ENCODE peak calls at places on chromosomes 5 and 9, in six cellular contexts. W is ovary, I is astrocyte, M is nephron progenitor cell, K is AG04449, H is fibroblast of villous mesenchyme. O is an unnamed sample.
A peak's percentile ranks its signal among the peaks of the same experiment; 100 is the strongest.

GRCh38 chr9:131197160-131197911 is 72.0 kb downstream of the NUP214 start:
- DNase-seq in I (no peak), W (no peak), M (no peak), K (no peak), H (no peak), O (no peak)

GRCh38 chr9:26655166-26655565 is 237.4 kb downstream of the CAAP1 start:
- DNase-seq in I (no peak), H (no peak), M (no peak), K (no peak), W (no peak), O (no peak)

GRCh38 chr5:178576591-178577351 is 13.4 kb downstream of the COL23A1 start:
- DNase-seq in H (no peak), W (no peak), I (no peak), K (no peak), M (peak; percentile 72), O (no peak)

GRCh38 chr9:14256588-14256987 is 57.4 kb downstream of the NFIB start:
- DNase-seq in I (no peak), H (no peak), M (no peak), W (no peak), K (no peak), O (no peak)

GRCh38 chr5:121029536-121030245 is 565.6 kb downstream of the PRR16 start:
- DNase-seq in W (no peak), M (no peak), H (no peak), I (peak; percentile 41), K (no peak), O (no peak)

GRCh38 chr5:121867403-121867802 is 15.7 kb downstream of the FTMT start:
- DNase-seq in K (no peak), W (no peak), H (no peak), I (no peak), M (no peak), O (no peak)

GRCh38 chr5:62633243-62633642 is 54.6 kb downstream of the LRRC70 start:
- DNase-seq in I (no peak), W (no peak), M (no peak), H (no peak), K (no peak), O (no peak)

GRCh38 chr9:127865645-127866464 is 11.4 kb upstream of the ENG start:
- DNase-seq in K (no peak), I (no peak), W (no peak), M (no peak), H (no peak), O (no peak)

GRCh38 chr9:115717711-115718173 is 435.8 kb upstream of the PAPPA start:
- DNase-seq in M (no peak), K (peak; percentile 80), W (no peak), I (peak; percentile 88), H (no peak), O (no peak)

GRCh38 chr5:141637693-141638419 is 1.1 kb downstream of the RELL2 start:
- DNase-seq in I (peak; percentile 12), H (peak; percentile 65), M (peak; percentile 84), W (peak; percentile 53), K (no peak), O (peak; percentile 74)

GRCh38 chr5:150122158-150122510 is 33.5 kb downstream of the PDGFRB start:
- DNase-seq in K (no peak), W (peak; percentile 18), M (no peak), I (no peak), H (no peak), O (peak; percentile 87)

GRCh38 chr5:181220178-181220515 is 2.9 kb upstream of the TRIM41 start:
- DNase-seq in K (no peak), I (no peak), H (no peak), M (no peak), W (no peak), O (no peak)

GRCh38 chr9:33818167-33818831 is 1.3 kb downstream of the UBE2R2 start:
- DNase-seq in M (no peak), I (no peak), W (peak; percentile 53), H (no peak), K (no peak), O (peak; percentile 43)

GRCh38 chr9:132042324-132042723 is 37.3 kb downstream of the MED27 start:
- DNase-seq in K (peak; percentile 91), H (peak; percentile 80), W (no peak), M (no peak), I (peak; percentile 98), O (no peak)

GRCh38 chr9:99023831-99024230 is 80.1 kb downstream of the COL15A1 start:
- DNase-seq in H (peak; percentile 62), K (no peak), I (no peak), M (no peak), W (peak; percentile 36), O (no peak)

GRCh38 chr9:124377551-124377950 is 37.7 kb downstream of the PSMB7 start:
- DNase-seq in H (no peak), W (no peak), I (no peak), M (no peak), K (no peak), O (no peak)

GRCh38 chr5:159050408-159051091 is 49.2 kb downstream of the EBF1 start:
- DNase-seq in W (no peak), H (peak; percentile 52), K (no peak), M (no peak), I (no peak), O (peak; percentile 40)

GRCh38 chr5:114208120-114208519 is 153.8 kb upstream of the KCNN2 start:
- DNase-seq in M (no peak), K (no peak), W (no peak), I (no peak), H (no peak), O (no peak)

GRCh38 chr9:100352201-100352726 is 478 bp downstream of the TEX10 start:
- DNase-seq in K (no peak), H (peak; percentile 16), W (peak; percentile 28), M (no peak), I (peak; percentile 6), O (no peak)

GRCh38 chr5:143495124-143495523 is 91.6 kb upstream of the NR3C1 start:
- DNase-seq in W (no peak), H (peak; percentile 51), K (no peak), I (no peak), M (no peak), O (no peak)

GRCh38 chr5:73213566-73213998 is 40.6 kb downstream of the TMEM174 start:
- DNase-seq in H (peak; percentile 10), I (peak; percentile 88), W (no peak), K (peak; percentile 65), M (no peak), O (no peak)

GRCh38 chr9:98080346-98080745 is 23.8 kb downstream of the NANS start:
- DNase-seq in M (no peak), H (peak; percentile 61), K (peak; percentile 38), I (no peak), W (no peak), O (no peak)

GRCh38 chr5:150138551-150139265 is 16.9 kb downstream of the PDGFRB start:
- DNase-seq in I (peak; percentile 94), M (peak; percentile 77), K (no peak), W (peak; percentile 80), H (peak; percentile 95), O (no peak)

GRCh38 chr5:83118471-83118870 is 41.1 kb downstream of the XRCC4 start:
- DNase-seq in I (no peak), W (no peak), K (no peak), H (no peak), M (no peak), O (no peak)

GRCh38 chr5:135379052-135379654 is 19.9 kb downstream of the MACROH2A1 start:
- DNase-seq in K (no peak), W (no peak), M (no peak), I (peak; percentile 64), H (no peak), O (no peak)

GRCh38 chr5:144028644-144029043 is 141.8 kb downstream of the YIPF5 start:
- DNase-seq in I (peak; percentile 91), K (peak; percentile 82), M (no peak), H (peak; percentile 92), W (no peak), O (no peak)

GRCh38 chr5:56099346-56099745 is 104.6 kb upstream of the IL6ST start:
- DNase-seq in H (peak; percentile 76), I (peak; percentile 31), M (no peak), W (no peak), K (peak; percentile 55), O (no peak)

GRCh38 chr5:97019435-97020117 is 83.7 kb downstream of the LNPEP start:
- DNase-seq in W (no peak), M (no peak), I (peak; percentile 94), K (peak; percentile 45), H (peak; percentile 31), O (no peak)

GRCh38 chr5:138807182-138807581 is 54.0 kb downstream of the CTNNA1 start:
- DNase-seq in I (no peak), K (no peak), W (no peak), M (no peak), H (no peak), O (no peak)

GRCh38 chr9:33180526-33181184 is 13.5 kb upstream of the B4GALT1 start:
- DNase-seq in W (no peak), K (no peak), H (no peak), M (no peak), I (peak; percentile 83), O (no peak)

GRCh38 chr5:151947924-151948323 is 23.3 kb upstream of the GLRA1 start:
- DNase-seq in H (no peak), W (no peak), I (no peak), K (no peak), M (no peak), O (no peak)

GRCh38 chr9:91858670-91859030 is 91.4 kb downstream of the ROR2 start:
- DNase-seq in M (no peak), H (no peak), K (no peak), W (no peak), I (no peak), O (no peak)

GRCh38 chr5:179858586-179859427 is at the start of gene MRNIP:
- DNase-seq in H (peak; percentile 94), W (peak; percentile 96), K (peak; percentile 37), I (peak; percentile 85), M (peak; percentile 98), O (peak; percentile 96)
- TF ChIP-seq CTCF in H (no peak), W (peak; percentile 54), K (no peak), I (no peak), M (no peak), O (peak; percentile 10)

GRCh38 chr9:130041648-130042405 is 1.2 kb downstream of the FNBP1 start:
- DNase-seq in I (no peak), M (peak; percentile 47), H (peak; percentile 47), K (no peak), W (peak; percentile 29), O (no peak)
- TF ChIP-seq CTCF in I (no peak), M (no peak), H (no peak), K (no peak), W (no peak), O (no peak)

GRCh38 chr5:20832204-20833080 is 844.4 kb upstream of the CDH18 start:
- DNase-seq in H (peak; percentile 14), K (no peak), M (no peak), I (no peak), W (no peak), O (no peak)

GRCh38 chr5:20833081-20833627 is 845.2 kb upstream of the CDH18 start:
- DNase-seq in K (no peak), M (no peak), I (no peak), H (no peak), W (no peak), O (no peak)
- TF ChIP-seq CTCF in K (no peak), M (no peak), I (no peak), H (no peak), W (no peak), O (no peak)

DNA sequence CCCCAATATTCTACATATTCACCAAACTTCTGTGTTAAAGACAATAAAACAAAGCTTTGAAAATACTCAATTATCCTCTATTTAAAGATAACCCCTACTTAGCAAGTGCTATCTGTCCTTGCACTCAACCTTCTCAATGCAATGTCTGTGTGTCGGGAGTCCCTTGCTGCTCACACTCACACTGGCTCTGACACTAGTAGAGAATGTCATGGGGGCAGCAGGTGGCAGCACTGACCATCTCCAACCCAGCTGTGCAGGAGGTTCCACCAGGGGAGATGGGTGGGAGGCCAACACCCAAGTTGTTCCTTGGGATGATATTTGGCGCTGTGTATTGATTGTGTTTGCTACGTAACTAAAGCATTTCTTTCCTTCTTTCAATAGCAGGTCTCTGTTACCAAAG is 59.4 kb upstream of the SIMC1 start:
- DNase-seq in W (no peak), H (no peak), I (no peak), K (no peak), M (no peak), O (no peak)
- TF ChIP-seq CTCF in W (no peak), H (peak; percentile 29), I (no peak), K (no peak), M (no peak), O (no peak)